ENCODE peak calls at places on chromosomes 2 and 18, in five cellular contexts. One of them, this sample, is unnamed.

GRCh38 chr2:231371430-231372054 is 24.0 kb upstream of the B3GNT7 start:
- DNase-seq in uterus: no peak
- DNase-seq in GM12865: no peak
- DNase-seq in aorta: no peak
- DNase-seq in mesenchymal stem cell: no peak
- DNase-seq in this sample: peak; percentile 44

GRCh38 chr2:160399880-160400279 is 93.7 kb downstream of the RBMS1 start:
- DNase-seq in uterus: no peak
- DNase-seq in GM12865: no peak
- DNase-seq in aorta: no peak
- DNase-seq in mesenchymal stem cell: no peak
- DNase-seq in this sample: no peak

GRCh38 chr2:191150451-191151314 is at the start of gene STAT4:
- DNase-seq in uterus: peak; percentile 29
- DNase-seq in GM12865: peak; percentile 59
- DNase-seq in aorta: peak; percentile 68
- DNase-seq in mesenchymal stem cell: peak; percentile 81
- DNase-seq in this sample: peak; percentile 66

GRCh38 chr2:223626713-223627112 is 24.6 kb upstream of the SCG2 start:
- DNase-seq in uterus: no peak
- DNase-seq in GM12865: no peak
- DNase-seq in aorta: no peak
- DNase-seq in mesenchymal stem cell: peak; percentile 85
- DNase-seq in this sample: no peak

GRCh38 chr18:23166863-23167531 is 31.7 kb downstream of the CABLES1 start:
- DNase-seq in uterus: no peak
- DNase-seq in GM12865: no peak
- DNase-seq in aorta: no peak
- DNase-seq in mesenchymal stem cell: peak; percentile 29
- DNase-seq in this sample: no peak

GRCh38 chr2:164495491-164496223 is 125.6 kb downstream of the GRB14 start:
- DNase-seq in uterus: no peak
- DNase-seq in GM12865: no peak
- DNase-seq in aorta: no peak
- DNase-seq in mesenchymal stem cell: peak; percentile 65
- DNase-seq in this sample: no peak

GRCh38 chr18:39799010-39799409 is 2156.0 kb upstream of the PIK3C3 start:
- DNase-seq in uterus: no peak
- DNase-seq in GM12865: no peak
- DNase-seq in aorta: no peak
- DNase-seq in mesenchymal stem cell: peak; percentile 24
- DNase-seq in this sample: no peak

GRCh38 chr18:33573193-33573592 is 4.8 kb upstream of the ASXL3 start:
- DNase-seq in uterus: no peak
- DNase-seq in GM12865: no peak
- DNase-seq in aorta: no peak
- DNase-seq in mesenchymal stem cell: no peak
- DNase-seq in this sample: no peak

GRCh38 chr2:19623488-19623887 is 265.1 kb upstream of the OSR1 start:
- DNase-seq in uterus: no peak
- DNase-seq in GM12865: no peak
- DNase-seq in aorta: no peak
- DNase-seq in mesenchymal stem cell: peak; percentile 15
- DNase-seq in this sample: no peak

GRCh38 chr2:69743847-69744264 is 1.9 kb downstream of the ANXA4 start:
- DNase-seq in uterus: no peak
- DNase-seq in GM12865: no peak
- DNase-seq in aorta: no peak
- DNase-seq in mesenchymal stem cell: no peak
- DNase-seq in this sample: no peak

GRCh38 chr2:176115883-176116813 is at the start of gene HOXD10:
- DNase-seq in uterus: peak; percentile 91
- DNase-seq in GM12865: no peak
- DNase-seq in aorta: no peak
- DNase-seq in mesenchymal stem cell: no peak
- DNase-seq in this sample: peak; percentile 63

GRCh38 chr18:53526092-53526491 is 698.4 kb downstream of the MBD2 start:
- DNase-seq in uterus: no peak
- DNase-seq in GM12865: no peak
- DNase-seq in aorta: no peak
- DNase-seq in mesenchymal stem cell: no peak
- DNase-seq in this sample: no peak

GRCh38 chr2:96549967-96550786 is 13.6 kb downstream of the ARID5A start:
- DNase-seq in uterus: no peak
- DNase-seq in GM12865: no peak
- DNase-seq in aorta: no peak
- DNase-seq in mesenchymal stem cell: no peak
- DNase-seq in this sample: peak; percentile 78

GRCh38 chr2:129199501-129199900 is 780.0 kb upstream of the RAB6C start:
- DNase-seq in uterus: no peak
- DNase-seq in GM12865: no peak
- DNase-seq in aorta: no peak
- DNase-seq in mesenchymal stem cell: no peak
- DNase-seq in this sample: no peak

GRCh38 chr2:204730588-204730987 is 185.3 kb downstream of the PARD3B start:
- DNase-seq in uterus: no peak
- DNase-seq in GM12865: no peak
- DNase-seq in aorta: no peak
- DNase-seq in mesenchymal stem cell: no peak
- DNase-seq in this sample: no peak

GRCh38 chr2:163877316-163877715 is 141.5 kb upstream of the FIGN start:
- DNase-seq in uterus: no peak
- DNase-seq in GM12865: no peak
- DNase-seq in aorta: no peak
- DNase-seq in mesenchymal stem cell: peak; percentile 31
- DNase-seq in this sample: no peak

GRCh38 chr2:27123302-27124150 is at the start of gene ABHD1:
- DNase-seq in uterus: peak; percentile 60
- DNase-seq in GM12865: peak; percentile 38
- DNase-seq in aorta: peak; percentile 78
- DNase-seq in mesenchymal stem cell: peak; percentile 18
- DNase-seq in this sample: peak; percentile 78

GRCh38 chr2:152874955-152875354 is 156.5 kb downstream of the ARL6IP6 start:
- DNase-seq in uterus: no peak
- DNase-seq in GM12865: no peak
- DNase-seq in aorta: no peak
- DNase-seq in mesenchymal stem cell: no peak
- DNase-seq in this sample: no peak

GRCh38 chr2:229431331-229431954 is 160.4 kb upstream of the PID1 start:
- DNase-seq in uterus: no peak
- DNase-seq in GM12865: peak; percentile 25
- DNase-seq in aorta: no peak
- DNase-seq in mesenchymal stem cell: peak; percentile 63
- DNase-seq in this sample: no peak

GRCh38 chr2:113283704-113284284 is 5.1 kb upstream of the PAX8 start:
- DNase-seq in uterus: peak; percentile 58
- DNase-seq in GM12865: no peak
- DNase-seq in aorta: peak; percentile 89
- DNase-seq in mesenchymal stem cell: peak; percentile 90
- DNase-seq in this sample: peak; percentile 39

GRCh38 chr2:6423131-6423530 is 442.6 kb downstream of the CMPK2 start:
- DNase-seq in uterus: no peak
- DNase-seq in GM12865: peak; percentile 12
- DNase-seq in aorta: no peak
- DNase-seq in mesenchymal stem cell: peak; percentile 16
- DNase-seq in this sample: no peak

GRCh38 chr2:23662941-23663729 is 263.8 kb downstream of the ATAD2B start:
- DNase-seq in uterus: peak; percentile 50
- DNase-seq in GM12865: no peak
- DNase-seq in aorta: peak; percentile 65
- DNase-seq in mesenchymal stem cell: no peak
- DNase-seq in this sample: no peak

GRCh38 chr2:73232471-73233153 is 427 bp downstream of the PRADC1 start:
- DNase-seq in uterus: no peak
- DNase-seq in GM12865: peak; percentile 55
- DNase-seq in aorta: no peak
- DNase-seq in mesenchymal stem cell: no peak
- DNase-seq in this sample: peak; percentile 78

GRCh38 chr2:60316381-60317028 is 236.9 kb downstream of the BCL11A start:
- DNase-seq in uterus: no peak
- DNase-seq in GM12865: peak; percentile 29
- DNase-seq in aorta: no peak
- DNase-seq in mesenchymal stem cell: no peak
- DNase-seq in this sample: no peak

GRCh38 chr18:66571845-66572244 is 32.0 kb downstream of the CDH19 start:
- DNase-seq in uterus: no peak
- DNase-seq in GM12865: no peak
- DNase-seq in aorta: no peak
- DNase-seq in mesenchymal stem cell: no peak
- DNase-seq in this sample: no peak

GRCh38 chr2:72130671-72131360 is 16.8 kb downstream of the CYP26B1 start:
- DNase-seq in uterus: no peak
- DNase-seq in GM12865: no peak
- DNase-seq in aorta: peak; percentile 20
- DNase-seq in mesenchymal stem cell: no peak
- DNase-seq in this sample: no peak

GRCh38 chr2:181738074-181738473 is 57.8 kb upstream of the NEUROD1 start:
- DNase-seq in uterus: no peak
- DNase-seq in GM12865: no peak
- DNase-seq in aorta: no peak
- DNase-seq in mesenchymal stem cell: peak; percentile 20
- DNase-seq in this sample: no peak

GRCh38 chr2:42138163-42139016 is 30.8 kb upstream of the EML4 start:
- DNase-seq in uterus: no peak
- DNase-seq in GM12865: no peak
- DNase-seq in aorta: no peak
- DNase-seq in mesenchymal stem cell: peak; percentile 90
- DNase-seq in this sample: peak; percentile 28

GRCh38 chr2:46632349-46632748 is 153.0 kb downstream of the TMEM247 start:
- DNase-seq in uterus: no peak
- DNase-seq in GM12865: peak; percentile 21
- DNase-seq in aorta: no peak
- DNase-seq in mesenchymal stem cell: peak; percentile 71
- DNase-seq in this sample: no peak

GRCh38 chr18:316391-316790 is 48.5 kb upstream of the THOC1 start:
- DNase-seq in uterus: no peak
- DNase-seq in GM12865: no peak
- DNase-seq in aorta: no peak
- DNase-seq in mesenchymal stem cell: no peak
- DNase-seq in this sample: no peak

GRCh38 chr2:217804338-217804737 is 198.5 kb downstream of the TNS1 start:
- DNase-seq in uterus: peak; percentile 25
- DNase-seq in GM12865: no peak
- DNase-seq in aorta: peak; percentile 54
- DNase-seq in mesenchymal stem cell: no peak
- DNase-seq in this sample: no peak

DNA sequence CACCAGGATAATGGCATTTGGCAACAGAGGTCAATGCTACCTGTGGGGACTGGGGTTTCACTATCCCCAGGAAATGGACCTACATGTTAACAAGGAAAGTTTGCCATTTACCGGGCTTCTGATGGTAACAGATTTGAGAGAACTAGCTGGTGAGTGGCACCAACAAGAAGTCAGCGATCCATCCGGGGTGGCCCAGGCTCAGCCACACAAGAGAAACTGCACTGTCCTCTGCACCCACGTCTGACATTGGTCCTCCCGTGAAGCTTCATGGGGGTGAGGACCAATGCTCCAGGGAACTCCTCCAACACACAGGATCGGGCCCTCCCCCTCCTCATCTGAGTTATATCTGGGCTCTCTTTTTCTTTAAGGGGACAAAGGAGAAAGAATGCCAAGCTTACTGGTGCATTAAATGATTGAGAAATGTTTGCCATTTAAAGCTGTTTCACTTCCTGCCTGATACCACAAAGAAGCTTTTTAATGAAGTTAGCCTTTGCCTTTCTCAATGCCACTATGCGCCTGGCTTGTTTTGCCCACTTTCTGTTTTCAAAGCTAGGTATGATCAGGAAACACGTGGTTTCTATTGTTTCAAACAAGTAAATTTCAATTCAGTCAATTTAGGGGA is 204.2 kb upstream of the ID2 start:
- DNase-seq in uterus: no peak
- DNase-seq in GM12865: peak; percentile 88
- DNase-seq in aorta: no peak
- DNase-seq in mesenchymal stem cell: no peak
- DNase-seq in this sample: no peak
- H3K4me3 ChIP-seq in uterus: no peak overlapping the region
- H3K4me3 ChIP-seq in GM12865: peak overlapping the region; percentile 36
- H3K4me3 ChIP-seq in aorta: no peak overlapping the region
- H3K4me3 ChIP-seq in mesenchymal stem cell: no peak overlapping the region
- H3K4me3 ChIP-seq in this sample: no peak overlapping the region

GRCh38 chr2:155035246-155035645 is 336.8 kb downstream of the KCNJ3 start:
- DNase-seq in uterus: no peak
- DNase-seq in GM12865: no peak
- DNase-seq in aorta: no peak
- DNase-seq in mesenchymal stem cell: no peak
- DNase-seq in this sample: no peak
- H3K4me3 ChIP-seq in uterus: no peak overlapping the region
- H3K4me3 ChIP-seq in GM12865: no peak overlapping the region
- H3K4me3 ChIP-seq in aorta: no peak overlapping the region
- H3K4me3 ChIP-seq in mesenchymal stem cell: no peak overlapping the region
- H3K4me3 ChIP-seq in this sample: no peak overlapping the region

DNA sequence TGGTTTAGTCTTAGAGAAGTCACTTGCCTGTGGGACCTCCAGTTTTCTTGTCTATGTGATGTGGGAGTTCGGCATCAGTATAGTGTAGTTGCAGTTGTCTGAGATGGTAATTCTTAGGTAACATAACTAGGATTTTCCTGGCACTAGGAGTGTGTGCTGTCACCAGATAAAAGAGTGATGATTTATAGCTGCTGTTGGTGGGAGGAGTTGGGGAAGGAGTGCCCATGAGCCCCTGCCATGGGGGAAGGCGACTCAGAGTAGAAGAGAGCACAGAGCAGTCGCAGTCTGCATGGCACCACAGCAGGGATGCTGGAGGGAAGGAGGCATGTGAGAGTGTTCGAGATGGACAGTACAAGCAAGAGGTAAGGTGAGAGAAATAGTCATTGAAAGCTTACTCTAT is 38.7 kb downstream of the ATP9B start:
- DNase-seq in uterus: no peak
- DNase-seq in GM12865: no peak
- DNase-seq in aorta: no peak
- DNase-seq in mesenchymal stem cell: no peak
- DNase-seq in this sample: no peak
- H3K4me3 ChIP-seq in uterus: no peak overlapping the region
- H3K4me3 ChIP-seq in GM12865: no peak overlapping the region
- H3K4me3 ChIP-seq in aorta: no peak overlapping the region
- H3K4me3 ChIP-seq in mesenchymal stem cell: peak overlapping the region; percentile 45
- H3K4me3 ChIP-seq in this sample: no peak overlapping the region

DNA sequence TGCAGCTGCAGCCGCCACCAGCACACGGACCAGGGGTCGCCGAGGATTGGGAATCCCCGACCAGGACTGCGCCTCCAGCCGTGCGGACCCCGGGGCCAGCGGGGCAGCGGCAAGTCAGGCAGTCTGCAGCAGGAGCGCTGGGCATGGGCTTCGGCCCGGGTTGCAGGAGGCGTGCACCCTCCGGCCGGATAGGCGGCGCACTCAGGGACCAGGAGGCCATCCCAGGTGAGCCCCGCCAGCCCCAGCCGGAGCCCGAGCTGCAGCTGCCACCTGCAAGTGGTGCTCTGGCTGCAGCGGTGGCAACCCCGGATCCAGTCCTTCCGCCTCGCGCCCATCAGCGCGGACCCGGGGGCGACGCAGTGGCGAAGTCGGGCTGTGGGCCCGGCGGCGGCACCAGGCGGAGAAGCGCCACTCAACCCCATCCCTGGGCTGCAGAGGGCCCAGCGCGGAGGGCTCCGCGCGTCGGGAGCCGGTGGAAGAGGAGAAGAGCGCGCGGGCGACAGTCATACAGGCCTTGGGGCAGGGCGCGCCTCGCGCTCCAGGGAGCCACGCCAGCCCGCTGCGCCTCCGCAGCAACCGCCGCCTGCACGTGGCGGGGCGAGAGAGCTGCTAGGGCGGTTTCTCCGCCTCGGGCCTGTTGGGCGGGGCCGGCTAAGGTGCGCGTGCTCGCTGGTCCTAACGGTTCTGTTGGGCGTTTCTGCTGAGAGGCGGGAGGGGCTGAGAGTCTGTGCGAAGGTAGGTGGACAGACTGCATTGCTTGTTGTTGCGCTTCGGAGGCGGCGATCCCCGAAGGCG is 73.9 kb downstream of the RPIA start:
- DNase-seq in uterus: no peak
- DNase-seq in GM12865: peak; percentile 33
- DNase-seq in aorta: no peak
- DNase-seq in mesenchymal stem cell: no peak
- DNase-seq in this sample: peak; percentile 81
- H3K4me3 ChIP-seq in uterus: no peak overlapping the region
- H3K4me3 ChIP-seq in GM12865: no peak overlapping the region
- H3K4me3 ChIP-seq in aorta: no peak overlapping the region
- H3K4me3 ChIP-seq in mesenchymal stem cell: peak overlapping the region; percentile 60
- H3K4me3 ChIP-seq in this sample: no peak overlapping the region

This sample was measured in mucosa of descending colon.